ENCODE peak calls at places on chromosomes 2 and 18, in four cellular contexts. G, E, T and C are unnamed samples.

GRCh38 chr2:199455533-199456382 is 2.0 kb downstream of the SATB2 start:
- DNase-seq in G (peak; percentile 31), E (peak; percentile 41), T (peak; percentile 92), C (no peak)

GRCh38 chr2:219369447-219369861 is 18.3 kb downstream of the DNPEP start:
- DNase-seq in G (peak; percentile 69), E (peak; percentile 52), T (no peak), C (no peak)

GRCh38 chr2:203532957-203533695 is 2.0 kb downstream of the RAPH1 start:
- DNase-seq in G (peak; percentile 36), E (peak; percentile 10), T (peak; percentile 2), C (no peak)

GRCh38 chr2:225556461-225556860 is 157.0 kb downstream of the NYAP2 start:
- DNase-seq in G (no peak), E (no peak), T (no peak), C (no peak)

GRCh38 chr18:2846638-2847340 is at the start of gene EMILIN2:
- DNase-seq in G (peak; percentile 14), E (no peak), T (peak; percentile 58), C (no peak)

GRCh38 chr18:57863706-57864105 is 60.6 kb upstream of the ATP8B1 start:
- DNase-seq in G (peak; percentile 57), E (no peak), T (no peak), C (no peak)

GRCh38 chr2:19670303-19670702 is 231.5 kb downstream of the TTC32 start:
- DNase-seq in G (no peak), E (no peak), T (no peak), C (no peak)

GRCh38 chr2:46720592-46721185 is 194.9 kb downstream of the MCFD2 start:
- DNase-seq in G (peak; percentile 39), E (no peak), T (no peak), C (no peak)

GRCh38 chr2:26215833-26216232 is 28.6 kb downstream of the HADHA start:
- DNase-seq in G (no peak), E (no peak), T (no peak), C (no peak)

GRCh38 chr2:67018318-67018717 is 378.8 kb upstream of the ETAA1 start:
- DNase-seq in G (no peak), E (no peak), T (no peak), C (no peak)

GRCh38 chr2:57497489-57498096 is 549.0 kb upstream of the VRK2 start:
- DNase-seq in G (peak; percentile 32), E (peak; percentile 64), T (peak; percentile 49), C (peak; percentile 4)

GRCh38 chr2:12613137-12613912 is 103.4 kb upstream of the TRIB2 start:
- DNase-seq in G (no peak), E (no peak), T (no peak), C (no peak)

GRCh38 chr2:9057939-9058761 is 54.7 kb upstream of the MBOAT2 start:
- DNase-seq in G (peak; percentile 89), E (peak; percentile 66), T (peak; percentile 78), C (no peak)

GRCh38 chr2:163665817-163666216 is 70.0 kb downstream of the FIGN start:
- DNase-seq in G (peak; percentile 49), E (peak; percentile 56), T (no peak), C (no peak)

GRCh38 chr2:224722250-224722649 is 6.1 kb upstream of the CCDC195 start:
- DNase-seq in G (peak; percentile 26), E (no peak), T (no peak), C (no peak)

GRCh38 chr2:173151671-173152398 is 76.2 kb downstream of the MAP3K20 start:
- DNase-seq in G (peak; percentile 90), E (peak; percentile 38), T (no peak), C (no peak)

GRCh38 chr2:238702691-238703415 is 145.0 kb upstream of the TWIST2 start:
- DNase-seq in G (no peak), E (no peak), T (no peak), C (no peak)

GRCh38 chr2:176164803-176165597 is 7.9 kb downstream of the HOXD3 start:
- DNase-seq in G (no peak), E (no peak), T (no peak), C (no peak)

GRCh38 chr18:44598514-44598913 is 82.2 kb upstream of the SETBP1 start:
- DNase-seq in G (no peak), E (no peak), T (peak; percentile 0), C (no peak)

GRCh38 chr18:44599409-44599808 is 81.3 kb upstream of the SETBP1 start:
- DNase-seq in G (peak; percentile 7), E (no peak), T (no peak), C (no peak)

GRCh38 chr18:44601447-44601846 is 79.2 kb upstream of the SETBP1 start:
- DNase-seq in G (peak; percentile 41), E (peak; percentile 45), T (no peak), C (no peak)

GRCh38 chr18:44602380-44602779 is 78.3 kb upstream of the SETBP1 start:
- DNase-seq in G (no peak), E (no peak), T (no peak), C (no peak)

DNA sequence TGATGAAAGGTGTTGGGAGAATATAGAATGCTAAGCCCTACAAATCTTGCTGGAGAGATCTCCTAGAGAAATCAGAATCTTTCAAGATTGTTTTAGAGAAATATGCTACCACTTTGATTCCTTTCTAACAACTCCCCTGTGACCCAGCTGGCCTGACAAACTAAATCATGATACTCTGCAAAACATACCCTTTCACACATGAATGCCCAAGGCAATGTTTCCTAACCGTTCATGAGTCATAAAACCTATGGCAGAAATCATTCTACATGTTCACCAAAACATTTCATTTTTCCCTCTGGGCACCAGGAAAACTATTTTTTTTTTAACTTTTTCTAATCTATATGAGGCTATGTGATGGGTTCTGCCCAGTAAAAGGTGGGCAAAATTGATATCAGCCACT is 77.8 kb upstream of the SETBP1 start:
- DNase-seq in G (no peak), E (no peak), T (no peak), C (no peak)
- TF ChIP-seq ELK1 in G (no peak), E (no peak), T (no peak), C (no peak)

GRCh38 chr18:36719630-36720029 is 109.2 kb downstream of the TPGS2 start:
- DNase-seq in G (no peak), E (no peak), T (no peak), C (no peak)
- TF ChIP-seq ELK1 in G (no peak), E (no peak), T (no peak), C (no peak)

GRCh38 chr2:102359527-102359926 is 3.9 kb downstream of the IL18R1 start:
- DNase-seq in G (no peak), E (no peak), T (no peak), C (no peak)
- TF ChIP-seq ELK1 in G (no peak), E (no peak), T (no peak), C (no peak)

GRCh38 chr2:240639566-240639965 is 14.3 kb downstream of the GPR35 start:
- DNase-seq in G (no peak), E (no peak), T (no peak), C (no peak)
- TF ChIP-seq ELK1 in G (no peak), E (no peak), T (no peak), C (no peak)

GRCh38 chr2:136151021-136151971 is 33.3 kb upstream of the CXCR4 start:
- DNase-seq in G (no peak), E (no peak), T (no peak), C (no peak)

GRCh38 chr2:136149011-136149410 is 31.1 kb upstream of the CXCR4 start:
- DNase-seq in G (no peak), E (no peak), T (no peak), C (no peak)

GRCh38 chr2:136156411-136156810 is 38.5 kb upstream of the CXCR4 start:
- DNase-seq in G (no peak), E (no peak), T (no peak), C (no peak)

DNA sequence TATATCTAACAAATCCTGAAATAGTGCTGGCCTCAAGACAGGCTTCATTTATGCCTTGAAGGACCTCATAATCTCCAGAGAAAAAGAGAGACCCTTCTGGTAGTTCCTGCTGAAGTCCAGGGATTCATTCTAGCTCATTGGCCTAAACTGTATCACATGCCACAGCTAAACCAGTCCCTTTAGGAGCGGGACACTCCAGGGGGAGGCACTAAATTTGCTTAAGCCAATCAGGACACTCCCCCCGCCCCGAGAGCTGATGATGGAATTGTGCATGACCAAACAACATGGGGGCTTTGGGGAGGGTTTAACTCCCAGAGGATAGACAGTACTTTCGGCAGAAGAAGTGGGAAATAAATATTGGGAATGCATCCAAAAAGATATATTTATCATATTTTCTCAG is 36.4 kb upstream of the CXCR4 start:
- DNase-seq in G (no peak), E (peak; percentile 9), T (peak; percentile 4), C (no peak)
- TF ChIP-seq ELK1 in G (no peak), E (no peak), T (no peak), C (no peak)

GRCh38 chr2:241885701-241886643 is 16.4 kb downstream of the RTP5 start:
- DNase-seq in G (no peak), E (no peak), T (no peak), C (no peak)
- TF ChIP-seq ELK1 in G (no peak), E (no peak), T (no peak), C (no peak)

DNA sequence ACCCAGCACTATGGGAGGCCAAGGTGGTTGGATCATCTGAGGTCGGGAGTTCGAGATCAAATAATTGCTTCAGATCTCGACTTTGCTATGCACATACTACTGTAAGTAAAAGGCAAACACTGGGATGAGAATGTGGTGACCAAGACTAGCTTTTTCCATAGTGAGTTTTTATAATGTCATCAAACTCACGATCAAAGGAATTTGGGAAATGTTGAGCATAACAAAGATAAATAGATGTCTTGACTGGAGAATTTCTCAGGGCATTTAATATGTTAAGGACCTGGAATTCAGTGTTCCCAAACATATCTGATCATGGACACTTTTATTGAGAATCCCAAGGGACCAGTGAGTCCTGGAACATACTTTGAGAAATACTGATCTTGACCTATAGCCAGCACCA is 205.6 kb downstream of the ARHGAP15 start:
- DNase-seq in G (peak; percentile 24), E (peak; percentile 5), T (no peak), C (no peak)
- TF ChIP-seq ELK1 in G (no peak), E (no peak), T (no peak), C (no peak)

GRCh38 chr18:49464718-49465598 is 4.5 kb upstream of the DYM start:
- DNase-seq in G (peak; percentile 28), E (peak; percentile 20), T (no peak), C (no peak)
- TF ChIP-seq ELK1 in G (no peak), E (no peak), T (no peak), C (no peak)